ENCODE peak calls at places on chromosome X, in five cellular contexts. L is activated CD8-positive, alpha-beta memory T cell treated with anti-CD3 and anti-CD28 coated beads for 24 hours; S is SK-MEL-5; V is neural crest cell; U is C1 segment of cervical spinal cord. B is an unnamed sample.
A peak's percentile ranks its signal among the peaks of the same experiment; 100 is the strongest.

GRCh38 chrX:107678957-107679740 is 50.8 kb downstream of the PRPS1 start:
- DNase-seq in U (no peak), V (no peak), L (peak; percentile 76), S (peak; percentile 38), B (peak; percentile 17)

GRCh38 chrX:112233164-112233563 is 150.6 kb upstream of the TRPC5 start:
- DNase-seq in S (no peak), V (no peak), U (no peak), L (no peak), B (no peak)

GRCh38 chrX:9992724-9993123 is 25.6 kb downstream of the CLDN34 start:
- DNase-seq in L (peak; percentile 17), U (no peak), V (no peak), S (no peak), B (no peak)

GRCh38 chrX:108165349-108166111 is 74.0 kb downstream of the ATG4A start:
- DNase-seq in V (peak; percentile 22), L (no peak), U (no peak), S (peak; percentile 75), B (peak; percentile 38)

GRCh38 chrX:66635360-66635759 is 3.5 kb downstream of the EDA2R start:
- DNase-seq in L (no peak), V (no peak), U (no peak), S (peak; percentile 16), B (peak; percentile 1)

GRCh38 chrX:38318196-38318595 is 9.1 kb downstream of the RPGR start:
- DNase-seq in S (no peak), V (no peak), L (no peak), U (no peak), B (no peak)

GRCh38 chrX:22365460-22365859 is 92.7 kb downstream of the CBLL2 start:
- DNase-seq in U (no peak), S (no peak), L (no peak), V (no peak), B (no peak)

GRCh38 chrX:97074400-97074799 is 190.7 kb downstream of the RPA4 start:
- DNase-seq in L (no peak), S (no peak), U (no peak), V (no peak), B (no peak)

GRCh38 chrX:1462596-1463251 is 10.0 kb upstream of the ASMTL start:
- DNase-seq in S (no peak), V (no peak), L (peak; percentile 80), U (no peak), B (no peak)

GRCh38 chrX:104137496-104137895 is 19.3 kb downstream of the SLC25A53 start:
- DNase-seq in V (no peak), U (no peak), L (no peak), S (peak; percentile 32), B (peak; percentile 21)

GRCh38 chrX:150790021-150790420 is 96.8 kb downstream of the MTMR1 start:
- DNase-seq in U (no peak), S (no peak), V (no peak), L (no peak), B (no peak)

GRCh38 chrX:3124041-3124440 is 82.8 kb downstream of the ARSF start:
- DNase-seq in U (no peak), V (no peak), L (no peak), S (no peak), B (no peak)

B was measured in A673.